ENCODE peak calls at places on chromosomes 11 and 22, in nine cellular contexts. F is AG04449, N is AG04450, C is D721Med, H is fibroblast of mammary gland, Y is cardiac muscle cell, E is heart right ventricle, I is IMR-90, Z is bronchial epithelial cell. D is an unnamed sample.

GRCh38 chr11:125433454-125434121 is 62.5 kb downstream of the FEZ1 start:
- DNase-seq in F (no peak), N (no peak), C (peak; percentile 63), H (peak; percentile 51), Y (peak; percentile 67), E (peak; percentile 50), I (peak; percentile 66), Z (peak; percentile 64), D (no peak)

GRCh38 chr11:59557940-59558643 is 46.8 kb downstream of the OR4D9 start:
- DNase-seq in F (no peak), N (no peak), C (no peak), H (no peak), Y (no peak), E (no peak), I (no peak), Z (no peak), D (no peak)

GRCh38 chr11:36374726-36375125 is 78.6 kb downstream of the PRR5L start:
- DNase-seq in F (no peak), N (no peak), C (no peak), H (no peak), Y (no peak), E (no peak), I (no peak), Z (no peak), D (no peak)

GRCh38 chr22:44530106-44530505 is 32.1 kb upstream of the RTL6 start:
- DNase-seq in F (no peak), N (no peak), C (no peak), H (no peak), Y (no peak), E (no peak), I (peak; percentile 35), Z (no peak), D (no peak)

GRCh38 chr11:78860720-78861422 is 286.2 kb upstream of the NARS2 start:
- DNase-seq in F (no peak), N (no peak), C (no peak), H (peak; percentile 24), Y (peak; percentile 76), E (peak; percentile 20), I (peak; percentile 35), Z (peak; percentile 29), D (no peak)

GRCh38 chr11:94574193-94574961 is 7.2 kb downstream of the PIWIL4 start:
- DNase-seq in F (peak; percentile 59), N (peak; percentile 56), C (no peak), H (peak; percentile 73), Y (no peak), E (no peak), I (peak; percentile 90), Z (no peak), D (no peak)

GRCh38 chr11:102456381-102456780 is 3.8 kb upstream of the TMEM123 start:
- DNase-seq in F (no peak), N (no peak), C (no peak), H (peak; percentile 60), Y (no peak), E (no peak), I (peak; percentile 39), Z (peak; percentile 73), D (peak; percentile 58)

GRCh38 chr11:10511046-10511711 is 29.8 kb downstream of the RNF141 start:
- DNase-seq in F (no peak), N (no peak), C (no peak), H (no peak), Y (no peak), E (no peak), I (no peak), Z (no peak), D (no peak)

GRCh38 chr22:50361222-50361621 is 18.1 kb downstream of the PPP6R2 start:
- DNase-seq in F (no peak), N (no peak), C (no peak), H (no peak), Y (no peak), E (no peak), I (no peak), Z (no peak), D (no peak)

GRCh38 chr11:114164546-114164945 is 105.0 kb downstream of the ZBTB16 start:
- DNase-seq in F (no peak), N (no peak), C (no peak), H (no peak), Y (no peak), E (no peak), I (no peak), Z (no peak), D (no peak)

GRCh38 chr11:86632499-86633269 is 39.7 kb downstream of the ME3 start:
- DNase-seq in F (peak; percentile 85), N (peak; percentile 84), C (no peak), H (peak; percentile 98), Y (peak; percentile 17), E (no peak), I (peak; percentile 99), Z (peak; percentile 96), D (no peak)

GRCh38 chr22:49934144-49934890 is 15.9 kb downstream of the CRELD2 start:
- DNase-seq in F (no peak), N (no peak), C (no peak), H (peak; percentile 69), Y (no peak), E (peak; percentile 69), I (peak; percentile 12), Z (peak; percentile 44), D (peak; percentile 90)

GRCh38 chr11:12207384-12208150 is 97.2 kb downstream of the MICAL2 start:
- DNase-seq in F (peak; percentile 82), N (peak; percentile 80), C (no peak), H (peak; percentile 90), Y (no peak), E (no peak), I (peak; percentile 86), Z (no peak), D (no peak)

GRCh38 chr11:13135385-13136271 is 126.5 kb downstream of the RASSF10 start:
- DNase-seq in F (peak; percentile 49), N (no peak), C (no peak), H (peak; percentile 37), Y (peak; percentile 78), E (no peak), I (peak; percentile 90), Z (no peak), D (no peak)

GRCh38 chr11:59822989-59823566 is 12.5 kb upstream of the MRPL16 start:
- DNase-seq in F (no peak), N (peak; percentile 13), C (no peak), H (peak; percentile 66), Y (peak; percentile 75), E (peak; percentile 52), I (peak; percentile 53), Z (peak; percentile 72), D (peak; percentile 45)

GRCh38 chr11:48043998-48044512 is 63.7 kb downstream of the PTPRJ start:
- DNase-seq in F (no peak), N (no peak), C (no peak), H (no peak), Y (no peak), E (no peak), I (no peak), Z (no peak), D (no peak)

GRCh38 chr11:1051356-1052132 is 15.0 kb upstream of the MUC6 start:
- DNase-seq in F (no peak), N (no peak), C (no peak), H (no peak), Y (no peak), E (no peak), I (no peak), Z (no peak), D (peak; percentile 52)
- TF ChIP-seq CTCF in F (no peak), N (no peak), C (no peak), H (no peak), Y (no peak), E (no peak), I (no peak), Z (no peak), D (no peak)

GRCh38 chr11:91773090-91773489 is 451.5 kb upstream of the FAT3 start:
- DNase-seq in F (no peak), N (no peak), C (no peak), H (no peak), Y (no peak), E (no peak), I (no peak), Z (no peak), D (no peak)
- TF ChIP-seq CTCF in F (no peak), N (no peak), C (peak; percentile 21), H (no peak), Y (no peak), E (no peak), I (no peak), Z (no peak), D (no peak)

DNA sequence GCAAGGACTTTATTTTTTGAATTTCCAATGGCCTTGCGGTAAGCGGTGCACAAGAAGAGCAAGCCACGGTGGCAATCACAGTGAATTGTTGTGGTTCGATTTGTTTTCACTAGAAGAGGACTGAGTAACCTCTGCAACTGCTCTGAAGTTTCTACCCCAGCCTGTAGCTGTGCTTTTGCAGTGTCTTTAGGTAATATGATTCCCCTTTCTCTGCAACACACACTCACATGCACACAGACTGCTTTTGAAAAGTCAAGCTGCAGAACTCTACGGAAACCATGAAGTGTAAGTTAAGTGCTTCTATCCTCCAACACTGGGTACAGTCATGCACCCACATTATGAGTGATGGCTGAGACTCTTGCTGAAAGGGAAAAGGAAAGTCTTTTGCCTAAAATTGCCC is 38.4 kb downstream of the CD44 start:
- DNase-seq in F (no peak), N (no peak), C (no peak), H (no peak), Y (peak; percentile 59), E (no peak), I (peak; percentile 68), Z (no peak), D (no peak)
- TF ChIP-seq CTCF in F (no peak), N (no peak), C (no peak), H (no peak), Y (no peak), E (no peak), I (no peak), Z (no peak), D (no peak)

DNA sequence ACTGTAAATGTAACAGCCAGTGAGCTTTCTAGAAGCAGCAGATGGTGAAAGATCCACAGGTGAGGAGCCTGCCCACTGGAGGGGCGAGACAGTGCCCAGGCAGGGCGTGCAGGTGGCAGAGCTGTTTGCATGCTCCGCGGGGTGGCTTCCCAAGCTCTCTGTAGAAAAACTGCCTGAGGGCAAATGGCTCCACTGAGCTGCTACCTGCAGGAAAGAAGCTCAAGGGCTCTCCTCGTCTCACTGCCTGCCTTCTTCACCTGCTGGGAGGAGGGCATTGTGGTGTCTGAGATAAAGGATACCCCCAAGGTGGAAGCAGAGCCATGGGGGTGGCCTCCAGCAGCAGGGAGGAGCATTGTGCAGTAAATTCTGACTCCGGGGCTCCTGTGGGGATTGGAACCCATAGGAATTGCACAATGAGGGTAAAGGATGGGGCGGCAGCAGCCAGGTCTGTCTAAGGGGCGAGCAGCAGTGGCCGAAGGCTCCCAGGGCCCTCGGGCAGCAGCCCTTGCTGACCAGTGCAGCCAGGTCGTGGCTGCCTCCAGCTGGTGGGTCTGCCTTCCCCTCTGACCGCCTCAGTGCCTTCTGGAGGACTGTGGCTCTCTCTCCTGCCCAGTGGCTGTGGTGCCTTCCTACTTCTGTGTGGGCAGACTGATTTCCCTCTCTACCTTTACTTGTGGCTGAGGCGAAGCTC is 28.0 kb upstream of the CABP7 start:
- DNase-seq in F (no peak), N (no peak), C (no peak), H (no peak), Y (no peak), E (no peak), I (no peak), Z (no peak), D (no peak)
- TF ChIP-seq CTCF in F (no peak), N (no peak), C (no peak), H (no peak), Y (no peak), E (no peak), I (no peak), Z (no peak), D (no peak)

GRCh38 chr22:20438678-20439492 is 1.3 kb upstream of the SCARF2 start:
- DNase-seq in F (no peak), N (no peak), C (no peak), H (no peak), Y (peak; percentile 43), E (no peak), I (no peak), Z (no peak), D (no peak)
- TF ChIP-seq CTCF in F (peak; percentile 41), N (peak; percentile 29), C (no peak), H (peak; percentile 30), Y (peak; percentile 28), E (peak; percentile 30), I (peak; percentile 37), Z (peak; percentile 16), D (no peak)

D was measured in pancreas.